ENCODE peak calls at places on chromosomes 2 and 18, in seven cellular contexts. N is fibroblast of lung, G is lower lobe of right lung, H is Panc1, Q is cardiac muscle cell, A is omental fat pad, F is GM20000. T is an unnamed sample.

GRCh38 chr2:241011296-241011600 is 12.8 kb downstream of the SNED1 start:
- DNase-seq in N (no peak), G (no peak), H (no peak), Q (no peak), A (no peak), F (no peak), T (no peak)

GRCh38 chr18:55018602-55019001 is 59.3 kb upstream of the CCDC68 start:
- DNase-seq in N (peak; percentile 69), G (no peak), H (no peak), Q (peak; percentile 75), A (no peak), F (no peak), T (no peak)

GRCh38 chr2:40348665-40349064 is 103.2 kb downstream of the SLC8A1 start:
- DNase-seq in N (peak; percentile 63), G (no peak), H (no peak), Q (peak; percentile 74), A (no peak), F (no peak), T (no peak)

GRCh38 chr2:42110287-42110973 is 58.7 kb upstream of the EML4 start:
- DNase-seq in N (peak; percentile 66), G (no peak), H (no peak), Q (peak; percentile 84), A (no peak), F (no peak), T (no peak)

GRCh38 chr18:23661735-23662308 is 889 bp downstream of the ANKRD29 start:
- DNase-seq in N (no peak), G (no peak), H (no peak), Q (no peak), A (no peak), F (peak; percentile 28), T (no peak)

GRCh38 chr18:49843778-49844625 is 30.7 kb upstream of the ACAA2 start:
- DNase-seq in N (no peak), G (no peak), H (no peak), Q (no peak), A (no peak), F (no peak), T (no peak)

GRCh38 chr2:220489116-220489515 is 861.7 kb downstream of the SLC4A3 start:
- DNase-seq in N (peak; percentile 30), G (no peak), H (no peak), Q (no peak), A (no peak), F (no peak), T (no peak)

GRCh38 chr2:183937220-183937619 is 661.1 kb upstream of the ZNF804A start:
- DNase-seq in N (no peak), G (no peak), H (no peak), Q (no peak), A (no peak), F (no peak), T (no peak)

GRCh38 chr2:59296279-59296678 is 1055.2 kb upstream of the FANCL start:
- DNase-seq in N (peak; percentile 2), G (no peak), H (no peak), Q (no peak), A (no peak), F (no peak), T (no peak)

GRCh38 chr18:63322246-63322645 is 2.7 kb upstream of the BCL2 start:
- DNase-seq in N (no peak), G (no peak), H (no peak), Q (no peak), A (no peak), F (no peak), T (no peak)

GRCh38 chr2:181949047-181949446 is 36.6 kb upstream of the PPP1R1C start:
- DNase-seq in N (no peak), G (no peak), H (no peak), Q (peak; percentile 5), A (no peak), F (no peak), T (no peak)

GRCh38 chr2:120453635-120453998 is 107.7 kb downstream of the INHBB start:
- DNase-seq in N (no peak), G (peak; percentile 20), H (no peak), Q (peak; percentile 17), A (no peak), F (no peak), T (no peak)

GRCh38 chr2:4780679-4781078 is 911.5 kb upstream of the SOX11 start:
- DNase-seq in N (no peak), G (no peak), H (no peak), Q (no peak), A (no peak), F (no peak), T (no peak)

DNA sequence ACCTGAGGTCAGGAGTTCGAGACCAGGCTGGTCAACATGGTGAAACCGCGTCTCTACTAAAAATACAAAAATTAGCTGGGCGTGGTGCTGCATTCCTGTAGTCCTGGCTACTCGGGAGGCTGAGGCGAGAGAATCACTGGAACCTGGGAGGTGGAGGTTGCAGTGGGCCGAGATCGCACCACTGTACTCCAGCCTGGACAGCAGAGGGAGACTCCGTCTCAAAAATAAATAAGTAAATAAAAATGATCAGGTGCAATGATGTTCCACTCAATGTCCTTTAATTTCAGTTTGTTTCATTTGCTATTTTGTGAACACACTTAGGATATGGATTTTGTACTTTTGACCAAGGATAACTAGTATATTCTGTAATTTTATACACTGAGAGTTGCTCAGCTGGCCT is 9.3 kb downstream of the HADHA start:
- DNase-seq in N (peak; percentile 13), G (no peak), H (no peak), Q (peak; percentile 13), A (no peak), F (no peak), T (no peak)
- TF ChIP-seq CTCF in N (no peak), G (no peak), H (peak; percentile 57), Q (peak; percentile 33), A (no peak), F (no peak), T (no peak)

GRCh38 chr2:139885921-139886498 is 1105.8 kb upstream of the NXPH2 start:
- DNase-seq in N (no peak), G (no peak), H (no peak), Q (no peak), A (no peak), F (no peak), T (no peak)
- TF ChIP-seq CTCF in N (no peak), G (no peak), H (no peak), Q (no peak), A (no peak), F (no peak), T (no peak)

GRCh38 chr2:153218851-153219250 is 259.7 kb downstream of the RPRM start:
- DNase-seq in N (no peak), G (no peak), H (no peak), Q (no peak), A (no peak), F (no peak), T (no peak)
- TF ChIP-seq CTCF in N (no peak), G (no peak), H (no peak), Q (no peak), A (no peak), F (no peak), T (no peak)

GRCh38 chr18:10916865-10917264 is 232.5 kb downstream of the PIEZO2 start:
- DNase-seq in N (no peak), G (no peak), H (no peak), Q (no peak), A (no peak), F (no peak), T (no peak)
- TF ChIP-seq CTCF in N (no peak), G (no peak), H (no peak), Q (no peak), A (no peak), F (no peak), T (no peak)

DNA sequence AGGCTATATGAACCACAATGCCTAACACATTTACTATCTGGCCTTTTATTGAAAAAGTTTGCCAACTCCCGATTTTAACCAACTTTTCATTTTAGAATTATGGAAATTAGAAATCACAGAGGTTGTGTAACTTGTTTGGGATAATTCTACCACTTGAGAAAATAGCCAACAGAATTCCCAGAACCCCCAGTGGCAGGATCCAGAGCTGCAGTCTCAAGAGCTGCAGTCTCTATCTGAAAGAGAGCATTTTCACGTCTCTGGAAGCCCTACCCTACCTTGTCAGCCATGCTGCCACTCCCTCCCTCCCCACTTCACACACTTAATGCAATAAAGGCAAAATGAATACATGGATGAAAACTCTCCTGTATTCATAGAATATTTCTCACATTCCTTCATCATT is 23.4 kb upstream of the TSPYL6 start:
- DNase-seq in N (no peak), G (no peak), H (no peak), Q (no peak), A (no peak), F (no peak), T (no peak)
- TF ChIP-seq CTCF in N (no peak), G (no peak), H (peak; percentile 14), Q (peak; percentile 21), A (no peak), F (no peak), T (no peak)

GRCh38 chr2:131142849-131143248 is 37.7 kb downstream of the PLEKHB2 start:
- DNase-seq in N (no peak), G (no peak), H (no peak), Q (no peak), A (no peak), F (no peak), T (no peak)

GRCh38 chr2:131143803-131144202 is 38.7 kb downstream of the PLEKHB2 start:
- DNase-seq in N (no peak), G (no peak), H (no peak), Q (no peak), A (no peak), F (no peak), T (no peak)

GRCh38 chr2:131146255-131146654 is 41.1 kb downstream of the PLEKHB2 start:
- DNase-seq in N (no peak), G (no peak), H (no peak), Q (no peak), A (no peak), F (no peak), T (no peak)

GRCh38 chr2:131145040-131145439 is 39.9 kb downstream of the PLEKHB2 start:
- DNase-seq in N (no peak), G (no peak), H (no peak), Q (no peak), A (no peak), F (no peak), T (no peak)

GRCh38 chr2:131140581-131140980 is 35.4 kb downstream of the PLEKHB2 start:
- DNase-seq in N (no peak), G (no peak), H (no peak), Q (no peak), A (no peak), F (no peak), T (no peak)
- TF ChIP-seq CTCF in N (no peak), G (no peak), H (no peak), Q (no peak), A (no peak), F (no peak), T (no peak)

GRCh38 chr2:224754129-224754528 is 38.0 kb upstream of the CCDC195 start:
- DNase-seq in N (peak; percentile 90), G (no peak), H (no peak), Q (peak; percentile 81), A (no peak), F (no peak), T (no peak)

GRCh38 chr2:224751996-224752698 is 36.0 kb upstream of the CCDC195 start:
- DNase-seq in N (no peak), G (no peak), H (no peak), Q (no peak), A (no peak), F (peak; percentile 23), T (no peak)

GRCh38 chr2:224747765-224748164 is 31.6 kb upstream of the CCDC195 start:
- DNase-seq in N (no peak), G (no peak), H (no peak), Q (no peak), A (no peak), F (no peak), T (no peak)

GRCh38 chr2:224749136-224749535 is 33.0 kb upstream of the CCDC195 start:
- DNase-seq in N (peak; percentile 8), G (no peak), H (no peak), Q (peak; percentile 20), A (no peak), F (no peak), T (no peak)
- TF ChIP-seq CTCF in N (no peak), G (no peak), H (peak; percentile 38), Q (peak; percentile 32), A (no peak), F (no peak), T (no peak)

T was measured in activated CD8-positive, alpha-beta T cell treated with anti-CD3 and anti-CD28 coated beads for 36 hours.